ENCODE peak calls at places on chromosome 9, in six cellular contexts. D is brain microvascular endothelial cell; Z is choroid plexus epithelial cell; K is cardiac fibroblast; C is CD8-positive, alpha-beta T cell; I is tibial artery. T is an unnamed sample.

GRCh38 chr9:22307013-22307711 is 139.5 kb upstream of the DMRTA1 start:
- DNase-seq in C (no peak), Z (peak; percentile 91), I (no peak), K (peak; percentile 70), D (peak; percentile 38), T (peak; percentile 77)

GRCh38 chr9:81108821-81109220 is 580.5 kb downstream of the TLE1 start:
- DNase-seq in Z (no peak), I (no peak), C (no peak), K (no peak), D (no peak), T (no peak)

GRCh38 chr9:86741311-86742215 is 205.7 kb downstream of the GAS1 start:
- DNase-seq in Z (peak; percentile 83), K (peak; percentile 80), C (no peak), D (peak; percentile 64), I (no peak), T (peak; percentile 29)

GRCh38 chr9:93207860-93208734 is 24.2 kb downstream of the WNK2 start:
- DNase-seq in Z (no peak), C (no peak), K (no peak), I (no peak), D (no peak), T (no peak)

GRCh38 chr9:93261281-93261680 is 77.3 kb downstream of the WNK2 start:
- DNase-seq in I (no peak), Z (no peak), D (no peak), C (no peak), K (no peak), T (no peak)

GRCh38 chr9:14314929-14315753 is 1.2 kb upstream of the NFIB start:
- DNase-seq in C (no peak), D (peak; percentile 78), I (peak; percentile 93), Z (peak; percentile 93), K (peak; percentile 97), T (peak; percentile 68)

GRCh38 chr9:112041536-112042243 is 133.4 kb downstream of the SUSD1 start:
- DNase-seq in K (peak; percentile 98), Z (peak; percentile 99), I (no peak), C (no peak), D (peak; percentile 100), T (peak; percentile 99)

GRCh38 chr9:93968451-93969327 is 13.5 kb upstream of the BARX1 start:
- DNase-seq in D (peak; percentile 45), I (no peak), Z (peak; percentile 63), C (no peak), K (no peak), T (no peak)

GRCh38 chr9:116149844-116150243 is 3.7 kb upstream of the PAPPA start:
- DNase-seq in I (no peak), K (no peak), C (no peak), D (no peak), Z (peak; percentile 70), T (no peak)

GRCh38 chr9:111937781-111938426 is 41.3 kb downstream of the UGCG start:
- DNase-seq in K (peak; percentile 75), C (peak; percentile 31), D (peak; percentile 74), I (peak; percentile 48), Z (peak; percentile 81), T (no peak)

GRCh38 chr9:5631021-5631420 is 2.1 kb downstream of the RIC1 start:
- DNase-seq in Z (peak; percentile 42), D (no peak), C (no peak), I (no peak), K (peak; percentile 29), T (no peak)

GRCh38 chr9:78004478-78005229 is 27.0 kb downstream of the GNAQ start:
- DNase-seq in I (no peak), D (no peak), Z (peak; percentile 38), K (no peak), C (no peak), T (no peak)

GRCh38 chr9:92501671-92502393 is 19.5 kb upstream of the ASPN start:
- DNase-seq in I (peak; percentile 80), C (no peak), D (no peak), Z (peak; percentile 55), K (peak; percentile 75), T (no peak)

GRCh38 chr9:129109952-129110739 is 447 bp downstream of the CRAT start:
- DNase-seq in D (no peak), K (no peak), I (peak; percentile 70), C (no peak), Z (no peak), T (no peak)

GRCh38 chr9:81635526-81636279 is 53.6 kb downstream of the TLE1 start:
- DNase-seq in Z (peak; percentile 31), I (no peak), D (no peak), C (no peak), K (no peak), T (no peak)

GRCh38 chr9:135050072-135050990 is 37.1 kb upstream of the OLFM1 start:
- DNase-seq in D (no peak), K (no peak), I (no peak), Z (no peak), C (no peak), T (no peak)

DNA sequence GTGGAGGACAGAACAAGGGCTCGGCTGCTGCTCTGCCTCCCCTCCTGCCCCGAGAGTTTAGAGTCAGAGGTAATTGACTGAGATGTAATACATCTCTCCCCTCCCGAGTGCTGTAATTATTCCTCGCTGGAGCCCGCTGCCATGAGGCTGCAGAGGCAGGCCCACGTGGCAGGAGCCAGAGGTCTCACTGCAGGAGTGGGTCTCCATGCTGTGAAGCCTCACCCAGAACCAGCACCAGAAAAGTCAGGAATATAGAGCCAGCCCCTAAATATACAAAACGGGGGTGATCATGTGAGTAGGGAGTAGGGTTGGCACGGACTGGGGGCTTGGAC is 2.5 kb downstream of the FAM163B start:
- DNase-seq in Z (no peak), D (no peak), C (no peak), K (no peak), I (no peak), T (no peak)
- H3K4me3 ChIP-seq in Z (no peak overlapping the region), D (no peak overlapping the region), C (no peak overlapping the region), K (no peak overlapping the region), I (no peak overlapping the region), T (no peak overlapping the region)

GRCh38 chr9:26946753-26947727 is at the start of gene PLAA:
- DNase-seq in Z (peak; percentile 92), K (peak; percentile 90), I (peak; percentile 88), C (peak; percentile 76), D (peak; percentile 91), T (peak; percentile 79)
- TF ChIP-seq CTCF in Z (no peak), K (no peak), I (no peak), C (no peak), D (no peak), T (no peak)

GRCh38 chr9:121790841-121791240 is 139.4 kb downstream of the DAB2IP start:
- DNase-seq in K (no peak), C (no peak), D (no peak), Z (no peak), I (no peak), T (no peak)
- H3K4me3 ChIP-seq in K (no peak overlapping the region), C (no peak overlapping the region), D (no peak overlapping the region), Z (no peak overlapping the region), I (no peak overlapping the region), T (no peak overlapping the region)

GRCh38 chr9:34190996-34191892 is 12.4 kb downstream of the UBAP1 start:
- DNase-seq in Z (peak; percentile 62), I (no peak), D (no peak), K (peak; percentile 53), C (no peak), T (peak; percentile 38)
- TF ChIP-seq CTCF in Z (peak; percentile 61), I (no peak), D (peak; percentile 53), K (peak; percentile 19), C (no peak), T (peak; percentile 55)

GRCh38 chr9:18438951-18439350 is 35.0 kb upstream of the ADAMTSL1 start:
- DNase-seq in K (peak; percentile 56), C (no peak), Z (no peak), D (no peak), I (no peak), T (no peak)
- H3K4me3 ChIP-seq in K (peak overlapping the region; percentile 39), C (no peak overlapping the region), Z (peak overlapping the region; percentile 59), D (peak overlapping the region; percentile 53), I (peak overlapping the region; percentile 58), T (no peak overlapping the region)

DNA sequence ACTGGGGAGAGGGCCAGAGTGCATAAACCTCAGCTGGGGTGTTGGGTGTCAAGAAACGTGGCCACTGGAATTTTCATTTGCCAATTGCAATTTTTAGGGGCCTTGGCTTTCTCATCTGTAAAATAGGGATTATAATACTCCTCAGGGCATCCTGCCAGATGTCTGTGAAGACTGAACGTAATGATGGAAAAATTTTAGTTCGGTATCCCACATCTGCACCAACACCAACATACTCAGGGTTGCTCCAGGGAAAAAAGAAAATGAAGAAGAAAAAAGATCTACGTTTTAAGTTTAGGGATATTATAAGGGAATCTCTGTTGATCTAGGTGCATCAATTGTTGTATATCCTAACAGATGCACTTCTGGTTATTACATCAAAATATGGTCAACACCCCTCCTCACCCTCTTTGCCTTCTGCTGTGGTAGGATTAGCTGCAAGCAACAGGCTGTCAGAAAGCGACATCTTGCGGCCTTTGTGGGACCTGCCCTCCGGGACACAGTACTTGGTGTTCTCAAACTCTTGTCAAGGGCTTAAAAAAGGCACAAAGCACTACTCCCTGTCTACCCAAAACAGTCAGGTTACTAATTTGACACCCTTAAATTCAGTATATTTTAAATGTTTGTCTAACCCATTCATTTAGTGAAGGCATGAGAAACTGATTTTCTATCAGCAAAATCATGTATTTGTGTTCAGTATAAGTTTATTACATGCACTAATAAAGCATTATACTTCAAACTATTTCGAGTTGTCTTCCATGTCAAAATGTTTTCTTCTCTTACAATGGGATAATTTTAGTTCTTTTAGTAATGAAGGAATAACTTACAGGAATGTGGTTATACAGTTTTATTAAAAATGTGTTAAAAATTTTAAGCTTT is 8.3 kb upstream of the TBC1D2 start:
- DNase-seq in I (peak; percentile 71), K (peak; percentile 89), Z (peak; percentile 91), C (peak; percentile 74), D (peak; percentile 79), T (peak; percentile 61)
- TF ChIP-seq CTCF in I (peak; percentile 88), K (peak; percentile 99), Z (peak; percentile 100), C (peak; percentile 92), D (peak; percentile 99), T (peak; percentile 96)

DNA sequence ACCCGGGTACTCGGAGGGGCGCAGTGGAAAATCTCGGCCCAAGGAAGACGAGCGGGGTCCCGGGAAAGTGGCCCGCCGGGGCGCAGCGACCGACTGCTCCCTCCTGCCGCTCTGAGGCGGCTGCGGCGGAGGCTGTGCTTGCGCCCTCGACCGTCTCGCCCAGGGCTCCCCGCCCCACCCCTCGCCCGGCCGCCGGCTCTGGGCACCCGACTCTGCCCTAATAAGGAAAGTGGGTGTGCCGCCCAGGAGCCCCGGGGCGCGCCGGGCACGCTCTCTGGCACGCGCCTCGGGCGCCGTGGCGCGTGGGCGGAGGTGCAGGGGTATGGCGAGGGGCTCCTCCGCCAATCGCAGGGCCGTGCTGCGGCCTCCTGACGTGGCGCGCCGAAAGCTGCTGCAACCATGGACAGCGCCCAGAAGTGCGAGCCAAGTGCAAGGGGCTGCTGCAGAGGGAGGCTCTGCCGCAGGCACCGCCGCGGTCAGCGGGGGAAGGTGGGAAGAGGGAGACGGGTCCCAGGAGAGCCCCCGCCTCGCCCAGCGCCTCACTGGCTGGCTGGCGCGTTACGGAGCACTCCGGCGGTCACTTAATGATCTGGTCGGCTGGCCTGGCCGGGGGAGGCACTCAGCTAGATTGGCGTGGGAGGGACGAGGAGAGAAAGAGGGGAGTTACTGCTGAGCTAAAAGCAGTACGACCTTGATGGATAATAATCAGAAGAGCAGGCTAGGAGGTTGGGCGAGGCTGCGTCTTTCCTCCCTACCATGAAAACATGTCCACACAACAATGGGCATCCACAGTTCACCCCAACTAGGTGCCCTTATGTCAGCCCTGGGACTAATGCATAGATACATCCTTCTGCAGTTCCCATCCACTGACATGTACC is at the start of gene PRUNE2:
- DNase-seq in K (peak; percentile 87), D (peak; percentile 56), C (no peak), I (peak; percentile 64), Z (peak; percentile 67), T (peak; percentile 52)
- H3K4me3 ChIP-seq in K (peak within 1 kb of the TSS; percentile 49), D (peak within 1 kb of the TSS; percentile 39), C (no peak within 1 kb of the TSS), I (peak within 1 kb of the TSS; percentile 71), Z (peak within 1 kb of the TSS; percentile 33), T (peak within 1 kb of the TSS; percentile 51)

T was measured in astrocyte of the cerebellum.